ENCODE peak calls at places on chromosomes 3 and 15, in four cellular contexts. G is stimulated activated CD8-positive, alpha-beta memory T cell treated with anti-CD3 and anti-CD28 coated beads, Interleukin-2, amount 100 ng/mL, for 48 hours; S is T-cell; J is T-helper 2 cell. L is an unnamed sample.

GRCh38 chr15:96344120-96344705 is 13.7 kb downstream of the NR2F2 start:
- DNase-seq in J (no peak), G (no peak), S (no peak), L (no peak)

GRCh38 chr3:166211451-166211850 is 374.2 kb upstream of the BCHE start:
- DNase-seq in S (no peak), J (no peak), G (no peak), L (no peak)

GRCh38 chr15:24916305-24917009 is 38.3 kb upstream of the SNRPN start:
- DNase-seq in G (no peak), J (peak), S (no peak), L (no peak)

GRCh38 chr15:98446093-98446492 is 202.2 kb upstream of the IGF1R start:
- DNase-seq in G (no peak), S (no peak), J (no peak), L (no peak)

GRCh38 chr3:154779571-154779970 is 300.5 kb upstream of the MME start:
- DNase-seq in J (no peak), S (no peak), G (no peak), L (no peak)

GRCh38 chr3:142896201-142896755 is 7.4 kb upstream of the PCOLCE2 start:
- DNase-seq in S (no peak), G (no peak), J (no peak), L (no peak)

GRCh38 chr3:159824341-159824740 is 164.3 kb upstream of the IL12A start:
- DNase-seq in G (no peak), J (no peak), S (no peak), L (no peak)

GRCh38 chr3:110969229-110970211 is 102.1 kb upstream of the NECTIN3 start:
- DNase-seq in G (no peak), S (no peak), J (no peak), L (no peak)

GRCh38 chr3:169505577-169506155 is 157.8 kb downstream of the MECOM start:
- DNase-seq in J (no peak), S (no peak), G (no peak), L (no peak)

GRCh38 chr15:42037650-42038049 is 16.8 kb upstream of the PLA2G4E start:
- DNase-seq in G (no peak), S (no peak), J (no peak), L (no peak)